ENCODE peak calls at places on chromosomes 4 and X, in seven cellular contexts. T, G, Z, J, M, R and L are unnamed samples.
A peak's percentile ranks its signal among the peaks of the same experiment; 100 is the strongest.

GRCh38 chr4:138951764-138952163 is 63.8 kb upstream of the NOCT start:
- DNase-seq in T (peak; percentile 14), G (no peak), Z (no peak), J (no peak), M (peak; percentile 65), R (no peak), L (no peak)

GRCh38 chrX:43970528-43970927 is 2.7 kb downstream of the NDP start:
- DNase-seq in T (peak; percentile 57), G (peak; percentile 73), Z (no peak), J (no peak), M (peak; percentile 17), R (no peak), L (no peak)

GRCh38 chr4:5012477-5012876 is 6.8 kb downstream of the CYTL1 start:
- DNase-seq in T (no peak), G (no peak), Z (no peak), J (no peak), M (no peak), R (no peak), L (no peak)

GRCh38 chr4:180610317-180610716 is 1632.9 kb upstream of the TENM3 start:
- DNase-seq in T (peak; percentile 13), G (no peak), Z (no peak), J (no peak), M (peak; percentile 50), R (no peak), L (no peak)

GRCh38 chr4:168604496-168605373 is 107.9 kb downstream of the PALLD start:
- DNase-seq in T (peak; percentile 87), G (peak; percentile 87), Z (peak; percentile 29), J (no peak), M (peak; percentile 94), R (no peak), L (no peak)

GRCh38 chrX:139692908-139693307 is 15.1 kb downstream of the MCF2 start:
- DNase-seq in T (no peak), G (no peak), Z (no peak), J (no peak), M (no peak), R (no peak), L (no peak)

GRCh38 chrX:153181822-153182221 is 2.7 kb downstream of the MAGEA1 start:
- DNase-seq in T (no peak), G (no peak), Z (no peak), J (no peak), M (no peak), R (no peak), L (no peak)

GRCh38 chr4:82721819-82722423 is 76.7 kb downstream of the SCD5 start:
- DNase-seq in T (peak; percentile 52), G (peak; percentile 37), Z (no peak), J (peak; percentile 22), M (peak; percentile 45), R (peak; percentile 33), L (no peak)

GRCh38 chr4:115110191-115111166 is 2.9 kb downstream of the NDST4 start:
- DNase-seq in T (peak; percentile 71), G (no peak), Z (no peak), J (no peak), M (peak; percentile 5), R (no peak), L (no peak)

GRCh38 chrX:65706041-65706828 is 38.8 kb downstream of the MSN start:
- DNase-seq in T (peak; percentile 69), G (peak; percentile 92), Z (no peak), J (no peak), M (peak; percentile 90), R (peak; percentile 83), L (no peak)